ENCODE peak calls at places on chromosome 18, in five cellular contexts. M is neuronal stem cell, X is IMR-90, T is H9, A is mesenchymal stem cell. I is an unnamed sample.
A peak's percentile ranks its signal among the peaks of the same experiment; 100 is the strongest.

GRCh38 chr18:74963820-74964446 is 245.0 kb downstream of the PTGR3 start:
- DNase-seq in A (peak; percentile 57), M (no peak), T (peak; percentile 45), X (peak; percentile 56), I (peak; percentile 66)

GRCh38 chr18:35841283-35841682 is 131.2 kb upstream of the RMP24 start:
- DNase-seq in A (no peak), X (no peak), M (no peak), T (no peak), I (no peak)

GRCh38 chr18:65735166-65735565 is 15.6 kb upstream of the CDH7 start:
- DNase-seq in X (no peak), M (no peak), A (no peak), T (no peak), I (no peak)

GRCh38 chr18:9095297-9096012 is 7.0 kb upstream of the NDUFV2 start:
- DNase-seq in M (no peak), A (peak; percentile 82), X (peak; percentile 81), T (no peak), I (no peak)

GRCh38 chr18:26804474-26804873 is 61.0 kb downstream of the AQP4 start:
- DNase-seq in A (no peak), X (no peak), M (peak; percentile 26), T (no peak), I (peak; percentile 48)

GRCh38 chr18:53324353-53324752 is 900.1 kb downstream of the MBD2 start:
- DNase-seq in T (no peak), A (no peak), M (no peak), X (no peak), I (no peak)

GRCh38 chr18:51169731-51170130 is 27.8 kb downstream of the MEX3C start:
- DNase-seq in X (no peak), A (no peak), M (no peak), T (no peak), I (no peak)

GRCh38 chr18:2846638-2847340 is at the start of gene EMILIN2:
- DNase-seq in T (peak; percentile 64), A (peak; percentile 57), M (peak; percentile 47), X (peak; percentile 14), I (peak; percentile 93)

GRCh38 chr18:79738565-79739439 is 58.9 kb upstream of the KCNG2 start:
- DNase-seq in A (no peak), X (no peak), T (no peak), M (no peak), I (no peak)

GRCh38 chr18:32801236-32801635 is 28.4 kb upstream of the KLHL14 start:
- DNase-seq in M (no peak), T (no peak), X (no peak), A (no peak), I (no peak)

GRCh38 chr18:73669299-73669698 is 478.3 kb downstream of the FBXO15 start:
- DNase-seq in M (no peak), A (peak; percentile 42), X (peak; percentile 86), T (no peak), I (no peak)

GRCh38 chr18:22434973-22435608 is 17.4 kb upstream of the CTAGE1 start:
- DNase-seq in X (peak; percentile 91), A (peak; percentile 90), T (no peak), M (no peak), I (no peak)

GRCh38 chr18:34771958-34772357 is 61.9 kb downstream of the DTNA start:
- DNase-seq in X (peak; percentile 35), M (no peak), T (no peak), A (no peak), I (no peak)

GRCh38 chr18:24659837-24660720 is 199.6 kb downstream of the HRH4 start:
- DNase-seq in M (no peak), T (no peak), A (no peak), X (peak; percentile 18), I (no peak)

GRCh38 chr18:76721207-76721996 is 101.0 kb upstream of the ZNF236 start:
- DNase-seq in X (no peak), M (no peak), A (no peak), T (no peak), I (no peak)

GRCh38 chr18:36706313-36706881 is 122.4 kb downstream of the TPGS2 start:
- DNase-seq in T (no peak), X (peak; percentile 29), M (no peak), A (no peak), I (no peak)

GRCh38 chr18:59623456-59624383 is 73.5 kb downstream of the CCBE1 start:
- DNase-seq in M (no peak), A (peak; percentile 6), X (peak; percentile 63), T (no peak), I (no peak)

GRCh38 chr18:44786697-44787096 is 106.0 kb downstream of the SETBP1 start:
- DNase-seq in M (no peak), X (no peak), T (no peak), A (no peak), I (no peak)

GRCh38 chr18:29174891-29175290 is 998.0 kb upstream of the CDH2 start:
- DNase-seq in A (no peak), T (no peak), M (no peak), X (no peak), I (no peak)

GRCh38 chr18:79887181-79888000 is 64.1 kb downstream of the SLC66A2 start:
- DNase-seq in T (no peak), M (no peak), A (no peak), X (no peak), I (no peak)

GRCh38 chr18:12741351-12741750 is 38.5 kb downstream of the PSMG2 start:
- DNase-seq in X (peak; percentile 49), A (peak; percentile 14), M (no peak), T (no peak), I (no peak)
- H3K4me2 ChIP-seq in X (no peak overlapping the region), A (no peak overlapping the region), M (no peak overlapping the region), T (no peak overlapping the region), I (no peak overlapping the region)

GRCh38 chr18:11124054-11124453 is 25.3 kb downstream of the PIEZO2 start:
- DNase-seq in T (no peak), A (no peak), X (no peak), M (no peak), I (no peak)
- H3K18ac ChIP-seq in T (no peak overlapping the region), A (no peak overlapping the region), X (no peak overlapping the region), M (no peak overlapping the region), I (no peak overlapping the region)

GRCh38 chr18:62571648-62572047 is 48.8 kb downstream of the ZCCHC2 start:
- DNase-seq in T (no peak), M (no peak), A (no peak), X (no peak), I (no peak)
- H3K4me2 ChIP-seq in T (no peak overlapping the region), M (no peak overlapping the region), A (no peak overlapping the region), X (no peak overlapping the region), I (no peak overlapping the region)

GRCh38 chr18:812123-812672 is at the start of gene YES1:
- DNase-seq in X (peak; percentile 61), T (peak; percentile 83), M (peak; percentile 86), A (peak; percentile 85), I (peak; percentile 90)
- H3K18ac ChIP-seq in X (peak within 1 kb of the TSS; percentile 22), T (peak within 1 kb of the TSS; percentile 87), M (peak within 1 kb of the TSS; percentile 95), A (peak within 1 kb of the TSS; percentile 96), I (peak within 1 kb of the TSS; percentile 85)

GRCh38 chr18:63205791-63206252 is 113.7 kb downstream of the BCL2 start:
- DNase-seq in M (no peak), T (no peak), X (no peak), A (no peak), I (no peak)

GRCh38 chr18:63207825-63208224 is 111.7 kb downstream of the BCL2 start:
- DNase-seq in M (no peak), T (no peak), A (no peak), X (no peak), I (no peak)

GRCh38 chr18:63208676-63209075 is 110.9 kb downstream of the BCL2 start:
- DNase-seq in X (no peak), A (no peak), T (no peak), M (no peak), I (no peak)

GRCh38 chr18:63207154-63207790 is 112.3 kb downstream of the BCL2 start:
- DNase-seq in A (no peak), X (no peak), M (no peak), T (no peak), I (no peak)

GRCh38 chr18:63206433-63207153 is 113.0 kb downstream of the BCL2 start:
- DNase-seq in T (no peak), M (no peak), A (no peak), X (no peak), I (no peak)
- H3K4me2 ChIP-seq in T (no peak overlapping the region), M (no peak overlapping the region), A (no peak overlapping the region), X (no peak overlapping the region), I (no peak overlapping the region)

DNA sequence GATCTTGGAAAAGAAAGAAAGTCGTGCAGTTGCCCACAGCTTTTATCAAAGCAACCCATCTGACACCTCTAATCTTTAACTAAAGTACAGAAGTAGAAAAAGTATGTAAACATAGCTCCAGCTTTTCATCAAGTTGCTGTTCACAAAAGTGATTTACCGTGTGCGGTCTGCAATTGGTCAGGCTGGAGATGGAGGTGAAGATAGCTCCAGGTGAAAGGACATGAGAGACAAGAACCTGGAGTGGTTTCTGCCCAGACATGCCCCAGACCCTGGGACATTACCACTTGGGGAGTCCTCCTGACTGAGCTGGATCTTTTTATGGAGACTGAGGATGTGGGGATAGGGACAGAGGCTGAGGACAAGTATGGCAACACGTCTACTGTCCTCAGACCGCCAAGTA is 82.7 kb downstream of the LAMA1 start:
- DNase-seq in X (no peak), A (no peak), M (no peak), T (no peak), I (no peak)
- H3K18ac ChIP-seq in X (peak overlapping the region; percentile 47), A (no peak overlapping the region), M (no peak overlapping the region), T (no peak overlapping the region), I (no peak overlapping the region)

GRCh38 chr18:10122116-10122515 is 208.3 kb downstream of the VAPA start:
- DNase-seq in A (peak; percentile 90), T (no peak), X (peak; percentile 86), M (no peak), I (no peak)
- H3K4me2 ChIP-seq in A (no peak overlapping the region), T (no peak overlapping the region), X (peak overlapping the region; percentile 55), M (no peak overlapping the region), I (no peak overlapping the region)

DNA sequence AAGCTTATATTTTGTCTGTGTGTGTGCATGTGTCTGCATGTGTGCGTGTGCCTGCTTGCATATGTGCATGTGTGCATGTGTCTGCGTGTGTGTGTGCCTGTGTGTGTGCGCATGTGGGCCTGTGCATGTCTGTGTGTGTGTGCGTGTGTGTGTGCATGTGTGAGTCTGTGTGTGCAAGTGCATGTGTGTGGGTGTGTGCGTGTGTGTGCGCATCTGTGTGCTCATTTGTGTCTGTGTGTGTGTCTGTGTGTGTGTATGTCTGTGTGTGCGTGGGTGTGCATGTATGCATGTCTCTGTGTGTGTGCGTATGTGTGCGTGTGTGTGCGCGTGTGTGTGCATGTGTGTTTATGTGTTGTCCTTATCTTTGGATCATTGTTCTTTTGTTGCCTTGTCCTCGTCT is 56.8 kb downstream of the DSC3 start:
- DNase-seq in X (no peak), M (no peak), A (no peak), T (no peak), I (no peak)
- H3K18ac ChIP-seq in X (no peak overlapping the region), M (no peak overlapping the region), A (no peak overlapping the region), T (no peak overlapping the region), I (no peak overlapping the region)

GRCh38 chr18:46034230-46034629 is 37.8 kb downstream of the PSTPIP2 start:
- DNase-seq in X (peak; percentile 38), T (no peak), M (no peak), A (peak; percentile 53), I (no peak)

GRCh38 chr18:46037512-46038305 is 34.4 kb downstream of the PSTPIP2 start:
- DNase-seq in T (no peak), A (no peak), M (no peak), X (no peak), I (no peak)

GRCh38 chr18:46040747-46041104 is 31.3 kb downstream of the PSTPIP2 start:
- DNase-seq in X (no peak), A (no peak), M (no peak), T (no peak), I (no peak)

GRCh38 chr18:46039967-46040746 is 31.9 kb downstream of the PSTPIP2 start:
- DNase-seq in T (no peak), M (no peak), A (no peak), X (no peak), I (peak; percentile 93)

GRCh38 chr18:46035701-46036680 is 36.1 kb downstream of the PSTPIP2 start:
- DNase-seq in A (no peak), X (peak; percentile 72), M (no peak), T (no peak), I (no peak)
- H3K4me2 ChIP-seq in A (no peak overlapping the region), X (no peak overlapping the region), M (no peak overlapping the region), T (no peak overlapping the region), I (no peak overlapping the region)

I was measured in mesendoderm.